ENCODE peak calls at places on chromosomes 11 and 22, in four cellular contexts. C is upper lobe of left lung, Q is HCT116, K is GM23338. P is an unnamed sample.
A peak's percentile ranks its signal among the peaks of the same experiment; 100 is the strongest.

GRCh38 chr11:2460540-2461252 is 15.9 kb downstream of the KCNQ1 start:
- DNase-seq in Q (no peak), C (no peak), K (no peak), P (no peak)

GRCh38 chr22:40348025-40348658 is 1.8 kb downstream of the ADSL start:
- DNase-seq in K (peak; percentile 65), Q (peak; percentile 40), C (peak; percentile 47), P (no peak)

GRCh38 chr11:80155412-80156017 is 714.7 kb upstream of the TENM4 start:
- DNase-seq in K (peak; percentile 80), Q (no peak), C (no peak), P (no peak)

GRCh38 chr11:120125005-120125404 is 12.9 kb downstream of the TRIM29 start:
- DNase-seq in C (no peak), K (no peak), Q (peak; percentile 38), P (peak; percentile 83)

GRCh38 chr11:67534070-67534679 is 10.9 kb upstream of the CABP2 start:
- DNase-seq in K (peak; percentile 61), Q (peak; percentile 21), C (no peak), P (no peak)

GRCh38 chr11:3161309-3161708 is 3.8 kb downstream of the OSBPL5 start:
- DNase-seq in C (no peak), Q (no peak), K (no peak), P (peak; percentile 62)

GRCh38 chr11:58711832-58712231 is 19.9 kb downstream of the GLYAT start:
- DNase-seq in K (no peak), C (no peak), Q (no peak), P (no peak)

GRCh38 chr11:73269353-73270088 is 2.6 kb upstream of the P2RY6 start:
- DNase-seq in C (peak; percentile 53), Q (no peak), K (peak; percentile 76), P (no peak)

GRCh38 chr11:28815110-28815509 is 706.9 kb downstream of the METTL15 start:
- DNase-seq in C (no peak), K (no peak), Q (no peak), P (no peak)

GRCh38 chr11:2737226-2737590 is 37.4 kb upstream of the KCNQ1OT1 start:
- DNase-seq in Q (no peak), C (no peak), K (no peak), P (no peak)

GRCh38 chr11:78190374-78190773 is 1.7 kb downstream of the USP35 start:
- DNase-seq in C (no peak), K (no peak), Q (no peak), P (peak; percentile 40)

GRCh38 chr22:43887391-43887790 is 4.4 kb downstream of the PNPLA5 start:
- DNase-seq in C (no peak), Q (no peak), K (no peak), P (no peak)

GRCh38 chr11:108803781-108804180 is 138.9 kb downstream of the DDX10 start:
- DNase-seq in K (no peak), Q (no peak), C (no peak), P (no peak)

GRCh38 chr22:37051629-37052385 is at the start of gene KCTD17:
- DNase-seq in K (peak; percentile 79), Q (peak; percentile 24), C (peak; percentile 61), P (no peak)

GRCh38 chr22:37052386-37053309 is 1.1 kb downstream of the KCTD17 start:
- DNase-seq in Q (no peak), K (no peak), C (no peak), P (no peak)

GRCh38 chr22:37049224-37049623 is 2.3 kb upstream of the KCTD17 start:
- DNase-seq in C (no peak), Q (no peak), K (no peak), P (no peak)

GRCh38 chr22:37053310-37054077 is 2.0 kb downstream of the KCTD17 start:
- DNase-seq in K (no peak), C (no peak), Q (no peak), P (no peak)

DNA sequence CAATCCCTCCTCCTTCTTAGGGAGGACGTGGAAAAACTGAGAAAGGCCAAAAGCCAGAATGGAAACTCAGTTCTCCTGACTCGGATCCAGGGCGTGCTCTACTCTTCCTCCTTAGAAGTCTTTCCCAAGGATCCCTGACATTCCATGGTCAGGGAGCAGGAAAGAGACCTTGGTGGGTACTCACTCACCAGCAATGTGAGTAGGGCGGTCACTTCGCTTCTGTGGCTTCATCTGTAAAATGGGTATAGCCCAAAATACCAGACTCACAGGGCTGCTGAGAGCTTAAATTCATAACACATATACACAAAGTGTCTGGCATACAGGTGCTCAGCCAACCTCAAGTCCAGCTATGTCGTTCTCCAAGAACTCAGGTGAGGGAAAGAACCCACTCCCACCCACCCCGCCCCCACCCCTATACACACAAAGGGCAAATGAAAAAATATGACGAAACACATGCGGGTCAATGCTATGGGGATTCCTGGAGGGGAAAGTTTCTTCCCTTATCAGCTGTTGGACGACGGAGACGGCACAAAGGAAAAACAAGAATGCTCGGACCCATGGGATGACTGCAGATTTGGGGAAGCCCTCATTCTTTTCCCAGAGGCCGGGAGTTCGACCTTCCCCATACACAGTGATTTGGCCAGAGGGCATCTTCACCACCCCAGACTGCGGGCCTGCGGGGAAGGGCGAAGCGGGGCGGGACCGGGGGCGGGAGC is 471 bp upstream of the KCTD17 start:
- DNase-seq in C (no peak), Q (no peak), K (no peak), P (no peak)
- H3K4me3 ChIP-seq in C (peak overlapping the region; percentile 73), Q (peak overlapping the region; percentile 25), K (peak overlapping the region; percentile 87), P (peak overlapping the region; percentile 60)

DNA sequence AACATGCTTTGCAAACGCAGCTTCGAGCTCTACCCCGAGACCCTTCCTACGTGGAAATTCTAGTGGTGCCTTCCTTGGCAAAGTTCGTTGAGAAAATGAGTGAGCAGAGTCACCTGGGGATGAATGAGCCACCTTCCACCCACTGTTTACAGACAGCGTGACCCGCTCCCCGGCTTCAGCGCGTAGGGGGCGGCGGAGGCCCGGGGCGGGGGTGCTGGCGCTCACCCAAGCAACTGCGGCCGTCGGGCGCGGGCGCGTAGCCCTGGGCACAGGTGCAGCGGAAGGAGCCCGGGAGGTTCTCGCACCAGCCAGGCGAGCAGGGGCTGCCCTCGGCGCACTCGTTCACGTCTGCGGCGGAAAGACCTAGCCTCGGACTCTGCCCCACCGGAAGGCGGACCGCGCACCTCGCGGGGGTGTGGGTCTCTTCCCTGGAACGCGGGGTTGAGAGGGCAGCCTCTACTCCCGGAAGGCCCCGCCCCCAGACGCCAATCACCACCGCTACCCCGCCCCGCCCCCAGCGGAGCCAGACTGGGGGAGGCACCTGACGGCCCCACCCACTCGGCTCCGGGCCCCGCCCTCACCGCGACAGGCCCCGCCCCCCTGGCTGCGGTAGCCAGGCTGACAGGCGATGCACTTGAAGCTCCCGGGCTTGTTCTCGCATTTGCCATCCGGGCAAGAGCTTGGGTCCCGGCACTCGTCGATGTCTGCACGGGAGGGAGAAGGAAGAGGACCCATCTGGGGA is 11.8 kb downstream of the LTBP3 start:
- DNase-seq in C (peak; percentile 98), Q (peak; percentile 50), K (peak; percentile 95), P (peak; percentile 94)
- TF ChIP-seq POLR2AphosphoS5 in C (peak; percentile 53), Q (no peak), K (no peak), P (no peak)

DNA sequence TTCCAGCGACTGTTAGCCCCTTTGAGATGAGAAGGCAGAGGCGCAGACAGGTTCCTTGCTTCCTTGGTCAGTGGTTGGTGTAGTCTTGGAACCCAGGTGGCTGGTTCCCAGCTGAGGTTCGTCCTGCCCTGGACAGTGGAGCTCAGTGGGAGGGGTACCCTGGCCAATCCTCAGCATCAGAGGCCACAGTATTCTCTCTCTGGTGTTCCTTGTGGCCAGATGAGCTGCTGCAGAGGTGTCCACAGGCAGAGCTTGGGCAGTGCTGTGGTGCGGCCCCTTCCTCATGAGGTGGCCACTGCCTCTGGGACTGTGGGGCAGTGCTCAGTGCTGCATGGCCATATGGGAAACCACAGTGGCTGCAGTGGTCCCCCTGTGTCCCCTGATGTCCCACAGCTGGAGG is 61.8 kb downstream of the CTTN start:
- DNase-seq in Q (no peak), C (no peak), K (no peak), P (no peak)
- H3K4me3 ChIP-seq in Q (no peak overlapping the region), C (no peak overlapping the region), K (no peak overlapping the region), P (no peak overlapping the region)

GRCh38 chr11:87368876-87369480 is 331.2 kb downstream of the TMEM135 start:
- DNase-seq in Q (no peak), C (no peak), K (peak; percentile 19), P (no peak)
- TF ChIP-seq POLR2AphosphoS5 in Q (no peak), C (no peak), K (no peak), P (no peak)

GRCh38 chr11:114322934-114323333 is 26.7 kb downstream of the NNMT start:
- DNase-seq in C (no peak), Q (no peak), K (no peak), P (no peak)
- H3K4me3 ChIP-seq in C (no peak overlapping the region), Q (no peak overlapping the region), K (no peak overlapping the region), P (no peak overlapping the region)

DNA sequence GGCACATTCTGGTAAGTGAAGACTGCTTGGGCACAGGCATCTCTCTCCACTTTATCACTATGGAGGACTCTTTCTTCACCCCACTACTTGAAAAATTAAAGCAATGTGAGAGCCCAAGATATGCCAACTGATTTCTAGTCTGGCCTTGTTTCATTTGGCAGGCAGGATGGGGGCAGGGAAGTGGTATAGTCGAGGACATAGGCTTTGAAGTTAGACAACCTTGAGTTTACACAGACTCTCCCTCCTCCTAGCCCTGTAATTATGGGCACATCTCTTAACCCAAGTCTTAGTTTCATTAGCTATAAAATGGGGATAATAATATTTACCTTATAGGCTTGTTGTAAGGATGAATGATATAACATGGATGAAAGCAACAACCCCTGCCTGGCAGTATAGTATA is 15.3 kb downstream of the ADM start:
- DNase-seq in K (no peak), Q (no peak), C (no peak), P (no peak)
- TF ChIP-seq POLR2AphosphoS5 in K (no peak), Q (no peak), C (no peak), P (no peak)

DNA sequence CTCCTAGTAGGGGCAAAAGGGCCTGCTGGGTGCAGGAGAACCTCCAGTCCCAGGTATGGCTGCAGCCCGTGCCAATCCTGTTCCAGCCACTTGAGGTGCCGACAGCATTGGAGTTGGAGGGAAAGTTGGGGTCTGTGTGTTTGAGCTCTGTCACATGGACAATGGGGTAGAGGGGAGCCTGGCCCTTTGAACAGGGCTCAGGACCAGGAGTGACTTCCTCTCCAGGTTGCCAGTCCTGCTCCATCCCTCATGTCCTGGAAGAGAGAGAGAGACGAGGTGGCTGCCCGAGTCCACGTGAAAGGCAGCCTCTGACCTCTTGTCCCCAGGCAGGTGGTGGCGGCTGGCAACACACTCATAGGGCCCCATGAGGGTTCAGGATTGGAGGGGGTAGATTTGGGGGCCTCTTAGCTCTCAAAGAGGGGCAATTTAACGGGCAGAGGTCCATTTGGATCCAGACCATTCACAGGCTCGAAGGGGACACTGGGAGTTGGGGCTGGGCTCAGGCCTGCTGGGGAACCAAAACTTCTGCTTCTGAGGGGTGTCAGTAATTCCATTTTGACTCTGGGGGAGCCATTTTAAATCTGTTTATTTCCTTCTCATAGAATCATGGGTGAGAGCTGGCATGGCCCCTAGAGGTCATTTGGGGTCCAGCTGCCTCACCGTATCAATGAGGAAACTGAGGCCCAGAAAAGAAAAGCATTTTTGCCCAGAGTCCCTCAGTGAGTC is 4.1 kb downstream of the ADORA2A start:
- DNase-seq in Q (no peak), K (no peak), C (no peak), P (no peak)
- H3K4me3 ChIP-seq in Q (no peak overlapping the region), K (no peak overlapping the region), C (no peak overlapping the region), P (no peak overlapping the region)

P was measured in suprapubic skin.